ENCODE peak calls at places on chromosomes 7 and 10, in six cellular contexts. E is T-helper 9 cell, V is AG10803, P is fibroblast of the conjunctiva, J is endodermal cell, W is brain pericyte. I is an unnamed sample.
A peak's percentile ranks its signal among the peaks of the same experiment; 100 is the strongest.

GRCh38 chr10:96334888-96335526 is 23.8 kb downstream of the OPALIN start:
- DNase-seq in E (no peak), V (peak; percentile 49), P (peak; percentile 2), J (peak; percentile 79), W (no peak), I (peak; percentile 24)

GRCh38 chr7:7738622-7739021 is 20.2 kb upstream of the RPA3 start:
- DNase-seq in E (no peak), V (no peak), P (no peak), J (no peak), W (no peak), I (no peak)

GRCh38 chr7:30369879-30370278 is 85.5 kb downstream of the ZNRF2 start:
- DNase-seq in E (no peak), V (no peak), P (no peak), J (no peak), W (no peak), I (no peak)

GRCh38 chr7:78130443-78131200 is 332.0 kb downstream of the PHTF2 start:
- DNase-seq in E (no peak), V (peak; percentile 27), P (no peak), J (no peak), W (no peak), I (no peak)

GRCh38 chr7:110861163-110861562 is 229.8 kb upstream of the LRRN3 start:
- DNase-seq in E (no peak), V (no peak), P (no peak), J (no peak), W (no peak), I (no peak)

GRCh38 chr7:83524286-83525075 is 124.5 kb downstream of the SEMA3E start:
- DNase-seq in E (no peak), V (no peak), P (no peak), J (no peak), W (no peak), I (no peak)

GRCh38 chr7:29290829-29291228 is 96.3 kb downstream of the CHN2 start:
- DNase-seq in E (no peak), V (no peak), P (no peak), J (no peak), W (no peak), I (no peak)

GRCh38 chr7:22356855-22357310 is at the start of gene RAPGEF5:
- DNase-seq in E (no peak), V (no peak), P (no peak), J (peak; percentile 85), W (no peak), I (no peak)

GRCh38 chr10:131806146-131806545 is 94.7 kb upstream of the PPP2R2D start:
- DNase-seq in E (no peak), V (no peak), P (no peak), J (no peak), W (no peak), I (no peak)

GRCh38 chr10:101694056-101694673 is 805 bp downstream of the FBXW4 start:
- DNase-seq in E (peak; percentile 45), V (peak; percentile 63), P (peak; percentile 23), J (no peak), W (peak; percentile 34), I (peak; percentile 40)

GRCh38 chr7:140121321-140121720 is 55.5 kb downstream of the KDM7A start:
- DNase-seq in E (no peak), V (no peak), P (no peak), J (no peak), W (no peak), I (no peak)

GRCh38 chr7:29343379-29343778 is 148.8 kb downstream of the CHN2 start:
- DNase-seq in E (no peak), V (no peak), P (no peak), J (peak; percentile 22), W (no peak), I (no peak)

GRCh38 chr7:88218836-88219605 is 817 bp downstream of the SRI start:
- DNase-seq in E (peak; percentile 14), V (peak; percentile 45), P (no peak), J (peak; percentile 72), W (peak; percentile 24), I (peak; percentile 44)

GRCh38 chr7:125930848-125931247 is 1001.2 kb upstream of the POT1 start:
- DNase-seq in E (no peak), V (no peak), P (no peak), J (no peak), W (no peak), I (no peak)

GRCh38 chr7:150924256-150924851 is 53.8 kb downstream of the KCNH2 start:
- DNase-seq in E (no peak), V (no peak), P (no peak), J (no peak), W (no peak), I (no peak)

GRCh38 chr7:155457544-155458316 is at the start of gene EN2:
- DNase-seq in E (no peak), V (no peak), P (no peak), J (peak; percentile 78), W (no peak), I (no peak)

GRCh38 chr10:46527241-46527811 is 29.1 kb downstream of the GPRIN2 start:
- DNase-seq in E (no peak), V (no peak), P (no peak), J (peak; percentile 46), W (no peak), I (no peak)

GRCh38 chr7:23293500-23294073 is 5.6 kb upstream of the MALSU1 start:
- DNase-seq in E (no peak), V (no peak), P (no peak), J (peak; percentile 43), W (no peak), I (no peak)

GRCh38 chr7:138935438-138936079 is 45.6 kb downstream of the KIAA1549 start:
- DNase-seq in E (no peak), V (peak; percentile 84), P (peak; percentile 54), J (peak; percentile 47), W (no peak), I (peak; percentile 86)

GRCh38 chr7:1569833-1570632 is at the start of gene PSMG3:
- DNase-seq in E (peak; percentile 73), V (peak; percentile 91), P (peak; percentile 66), J (peak; percentile 92), W (no peak), I (peak; percentile 80)

GRCh38 chr7:157612664-157613561 is 276.1 kb downstream of the DNAJB6 start:
- DNase-seq in E (peak; percentile 56), V (no peak), P (no peak), J (peak; percentile 85), W (no peak), I (peak; percentile 15)

GRCh38 chr10:90224791-90225566 is 523.6 kb downstream of the KIF20B start:
- DNase-seq in E (no peak), V (no peak), P (peak; percentile 28), J (no peak), W (no peak), I (no peak)

GRCh38 chr7:27677912-27678612 is 15.4 kb upstream of the HIBADH start:
- DNase-seq in E (no peak), V (peak; percentile 96), P (peak; percentile 85), J (no peak), W (no peak), I (peak; percentile 85)

GRCh38 chr7:29877196-29877595 is 70.9 kb downstream of the WIPF3 start:
- DNase-seq in E (no peak), V (peak; percentile 5), P (no peak), J (no peak), W (no peak), I (peak; percentile 20)

GRCh38 chr7:143054621-143055020 is 2.5 kb downstream of the OR6V1 start:
- DNase-seq in E (no peak), V (no peak), P (no peak), J (no peak), W (no peak), I (no peak)

GRCh38 chr10:74008212-74008731 is 10.4 kb downstream of the VCL start:
- DNase-seq in E (no peak), V (peak; percentile 88), P (peak; percentile 77), J (no peak), W (no peak), I (no peak)

GRCh38 chr7:28678421-28678965 is 266.2 kb downstream of the CREB5 start:
- DNase-seq in E (no peak), V (no peak), P (no peak), J (no peak), W (no peak), I (no peak)